ENCODE peak calls at places on chromosomes 11 and 22, in ten cellular contexts. R, Q, V, M, P, Z, I, C, N and X are unnamed samples.

GRCh38 chr11:17890333-17890732 is 122.5 kb downstream of the SERGEF start:
- DNase-seq in R (no peak), Q (no peak), V (no peak), M (no peak), P (no peak), Z (no peak), I (no peak), C (no peak), N (no peak), X (no peak)

GRCh38 chr11:104028476-104028875 is 8.0 kb upstream of the DDI1 start:
- DNase-seq in R (no peak), Q (no peak), V (no peak), M (no peak), P (no peak), Z (no peak), I (no peak), C (no peak), N (no peak), X (no peak)

GRCh38 chr11:27438595-27438981 is 34.0 kb downstream of the LGR4 start:
- DNase-seq in R (no peak), Q (no peak), V (no peak), M (no peak), P (no peak), Z (no peak), I (no peak), C (no peak), N (no peak), X (no peak)

GRCh38 chr11:117407016-117407415 is 79.4 kb downstream of the CEP164 start:
- DNase-seq in R (no peak), Q (no peak), V (no peak), M (no peak), P (no peak), Z (no peak), I (peak), C (no peak), N (no peak), X (no peak)

GRCh38 chr11:17734986-17735822 is 623 bp downstream of the KCNC1 start:
- DNase-seq in R (peak), Q (no peak), V (peak), M (peak), P (peak), Z (peak), I (peak), C (peak), N (no peak), X (no peak)

GRCh38 chr11:72244317-72245231 is 598 bp upstream of the PHOX2A start:
- DNase-seq in R (no peak), Q (no peak), V (no peak), M (no peak), P (no peak), Z (no peak), I (no peak), C (no peak), N (no peak), X (no peak)

GRCh38 chr22:22235564-22235963 is 9.0 kb upstream of the VPREB1 start:
- DNase-seq in R (no peak), Q (no peak), V (peak), M (peak), P (no peak), Z (no peak), I (no peak), C (no peak), N (peak), X (no peak)

GRCh38 chr11:58784995-58785394 is 53.3 kb upstream of the GLYAT start:
- DNase-seq in R (no peak), Q (no peak), V (no peak), M (no peak), P (no peak), Z (no peak), I (no peak), C (no peak), N (no peak), X (no peak)

GRCh38 chr11:70381350-70381749 is 17.0 kb upstream of the CTTN start:
- DNase-seq in R (no peak), Q (no peak), V (no peak), M (no peak), P (no peak), Z (no peak), I (peak), C (no peak), N (no peak), X (no peak)

GRCh38 chr11:60345489-60345888 is 18.4 kb downstream of the MS4A6E start:
- DNase-seq in R (no peak), Q (no peak), V (peak), M (no peak), P (peak), Z (no peak), I (no peak), C (peak), N (no peak), X (no peak)

GRCh38 chr11:72078477-72078876 is 1.9 kb downstream of the NUMA1 start:
- DNase-seq in R (no peak), Q (no peak), V (no peak), M (no peak), P (no peak), Z (no peak), I (no peak), C (no peak), N (no peak), X (no peak)

GRCh38 chr11:31643831-31644230 is 134.3 kb downstream of the ELP4 start:
- DNase-seq in R (no peak), Q (no peak), V (peak), M (no peak), P (no peak), Z (no peak), I (no peak), C (no peak), N (no peak), X (no peak)

GRCh38 chr22:24841261-24841660 is 35.2 kb downstream of the SGSM1 start:
- DNase-seq in R (peak), Q (no peak), V (no peak), M (no peak), P (peak), Z (no peak), I (peak), C (no peak), N (no peak), X (no peak)

GRCh38 chr11:109486129-109486528 is 64.1 kb downstream of the C11orf87 start:
- DNase-seq in R (no peak), Q (no peak), V (no peak), M (no peak), P (no peak), Z (no peak), I (no peak), C (no peak), N (no peak), X (no peak)

GRCh38 chr11:86805873-86806310 is 5.5 kb downstream of the PRSS23 start:
- DNase-seq in R (no peak), Q (no peak), V (peak), M (no peak), P (no peak), Z (no peak), I (no peak), C (no peak), N (no peak), X (no peak)

GRCh38 chr11:32870676-32871075 is 21.9 kb upstream of the QSER1 start:
- DNase-seq in R (no peak), Q (no peak), V (no peak), M (peak), P (no peak), Z (no peak), I (no peak), C (no peak), N (no peak), X (no peak)

GRCh38 chr11:24372491-24372890 is 124.4 kb upstream of the LUZP2 start:
- DNase-seq in R (no peak), Q (no peak), V (no peak), M (no peak), P (no peak), Z (no peak), I (no peak), C (no peak), N (no peak), X (no peak)

DNA sequence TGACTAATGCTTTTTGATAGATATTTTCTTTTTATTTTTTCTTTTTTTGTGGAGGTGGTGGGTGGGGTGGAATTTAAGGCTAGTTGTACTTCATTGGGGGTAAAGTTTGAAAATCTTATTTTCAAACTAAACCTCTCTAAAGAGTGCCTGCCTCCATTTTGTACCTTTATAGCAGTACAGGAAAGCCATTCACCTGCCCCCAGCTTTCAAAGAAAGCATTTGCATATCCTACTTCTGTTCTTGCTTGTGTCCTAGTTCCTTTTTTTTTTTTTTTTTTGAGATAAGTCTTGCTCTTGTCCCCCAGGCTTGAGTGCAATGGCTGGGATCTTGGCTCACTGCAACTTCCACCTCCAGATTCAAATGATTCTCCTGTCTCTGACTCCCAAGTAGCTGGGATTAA is 766.2 kb upstream of the LRRC4C start:
- DNase-seq in R (no peak), Q (no peak), V (no peak), M (no peak), P (no peak), Z (no peak), I (no peak), C (no peak), N (no peak), X (no peak)
- TF ChIP-seq POLR2AphosphoS5 in R (no peak), Q (no peak), V (no peak), M (no peak), P (no peak), Z (no peak), I (no peak), C (no peak), N (no peak), X (no peak)

GRCh38 chr11:111925953-111926352 is 7.2 kb downstream of the C11orf52 start:
- DNase-seq in R (no peak), Q (no peak), V (no peak), M (no peak), P (no peak), Z (no peak), I (peak), C (peak), N (no peak), X (no peak)

GRCh38 chr11:111923951-111924350 is 5.2 kb downstream of the C11orf52 start:
- DNase-seq in R (no peak), Q (no peak), V (no peak), M (no peak), P (no peak), Z (no peak), I (peak), C (no peak), N (no peak), X (no peak)

GRCh38 chr11:111923351-111923788 is 4.7 kb downstream of the C11orf52 start:
- DNase-seq in R (no peak), Q (no peak), V (peak), M (no peak), P (no peak), Z (no peak), I (peak), C (no peak), N (no peak), X (no peak)

GRCh38 chr11:111920908-111921307 is 2.2 kb downstream of the C11orf52 start:
- DNase-seq in R (no peak), Q (no peak), V (no peak), M (no peak), P (no peak), Z (no peak), I (no peak), C (no peak), N (no peak), X (no peak)

DNA sequence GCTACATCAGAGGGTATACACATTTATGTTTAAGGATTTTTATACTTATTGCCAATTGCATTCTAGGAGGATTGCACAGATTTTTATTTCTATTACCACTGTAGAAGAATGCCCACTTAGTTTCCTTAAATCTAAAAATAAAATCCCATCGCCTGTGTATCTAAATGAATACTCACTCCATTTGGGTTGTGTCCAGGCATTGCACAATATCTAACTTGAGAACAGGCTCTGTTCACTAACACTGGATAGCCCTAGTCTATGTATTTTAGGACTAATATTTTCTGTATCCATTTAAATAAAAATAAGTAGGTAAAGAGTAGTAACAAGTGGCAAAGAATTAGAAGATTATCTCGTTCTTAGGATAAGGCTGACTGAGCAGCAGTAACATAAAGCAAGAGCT is 4.1 kb downstream of the C11orf52 start:
- DNase-seq in R (peak), Q (no peak), V (peak), M (no peak), P (peak), Z (no peak), I (peak), C (no peak), N (no peak), X (no peak)
- H3K4me3 ChIP-seq in R (no peak), Q (no peak), V (no peak), M (no peak), P (no peak), Z (peak), I (no peak), C (no peak), N (no peak), X (peak)

DNA sequence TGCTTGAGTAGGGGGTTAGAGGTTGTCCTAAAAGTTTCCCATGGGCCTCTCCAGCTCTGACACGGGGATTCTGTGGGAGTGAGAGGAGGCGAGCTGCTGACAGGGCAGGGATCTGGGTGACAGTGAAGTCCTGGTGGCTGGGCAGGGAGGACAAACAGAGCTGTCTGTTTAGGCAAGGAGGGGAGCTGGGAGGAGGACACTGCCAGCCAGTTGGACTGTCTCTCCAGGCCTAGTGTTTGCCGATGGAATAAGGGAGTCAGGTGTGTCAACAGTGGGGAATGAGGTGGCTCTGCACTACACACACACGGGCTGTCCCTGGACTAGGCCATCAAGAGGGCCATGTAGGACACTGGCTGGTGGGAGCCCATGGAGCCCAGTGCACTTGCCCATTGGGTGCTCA is 20.6 kb upstream of the SYT7 start:
- DNase-seq in R (peak), Q (no peak), V (no peak), M (no peak), P (no peak), Z (peak), I (no peak), C (no peak), N (no peak), X (no peak)
- TF ChIP-seq POLR2AphosphoS5 in R (peak), Q (no peak), V (no peak), M (no peak), P (no peak), Z (no peak), I (no peak), C (no peak), N (no peak), X (no peak)

GRCh38 chr11:64037027-64037633 is 1.4 kb downstream of the FLRT1 start:
- DNase-seq in R (no peak), Q (no peak), V (no peak), M (no peak), P (no peak), Z (no peak), I (no peak), C (no peak), N (no peak), X (no peak)

GRCh38 chr11:64035081-64035524 is 628 bp upstream of the FLRT1 start:
- DNase-seq in R (no peak), Q (no peak), V (no peak), M (no peak), P (no peak), Z (no peak), I (no peak), C (no peak), N (no peak), X (no peak)

GRCh38 chr11:64035581-64035980 is at the start of gene FLRT1:
- DNase-seq in R (no peak), Q (no peak), V (no peak), M (peak), P (no peak), Z (no peak), I (no peak), C (no peak), N (no peak), X (no peak)

GRCh38 chr11:64034411-64034811 is 1.3 kb upstream of the FLRT1 start:
- DNase-seq in R (no peak), Q (no peak), V (no peak), M (peak), P (no peak), Z (no peak), I (no peak), C (no peak), N (no peak), X (no peak)

GRCh38 chr11:64036081-64037026 is 623 bp downstream of the FLRT1 start:
- DNase-seq in R (no peak), Q (no peak), V (no peak), M (peak), P (no peak), Z (no peak), I (peak), C (no peak), N (no peak), X (no peak)
- H3K4me3 ChIP-seq in R (peak), Q (peak), V (peak), M (no peak), P (peak), Z (peak), I (peak), C (peak), N (peak), X (peak)

DNA sequence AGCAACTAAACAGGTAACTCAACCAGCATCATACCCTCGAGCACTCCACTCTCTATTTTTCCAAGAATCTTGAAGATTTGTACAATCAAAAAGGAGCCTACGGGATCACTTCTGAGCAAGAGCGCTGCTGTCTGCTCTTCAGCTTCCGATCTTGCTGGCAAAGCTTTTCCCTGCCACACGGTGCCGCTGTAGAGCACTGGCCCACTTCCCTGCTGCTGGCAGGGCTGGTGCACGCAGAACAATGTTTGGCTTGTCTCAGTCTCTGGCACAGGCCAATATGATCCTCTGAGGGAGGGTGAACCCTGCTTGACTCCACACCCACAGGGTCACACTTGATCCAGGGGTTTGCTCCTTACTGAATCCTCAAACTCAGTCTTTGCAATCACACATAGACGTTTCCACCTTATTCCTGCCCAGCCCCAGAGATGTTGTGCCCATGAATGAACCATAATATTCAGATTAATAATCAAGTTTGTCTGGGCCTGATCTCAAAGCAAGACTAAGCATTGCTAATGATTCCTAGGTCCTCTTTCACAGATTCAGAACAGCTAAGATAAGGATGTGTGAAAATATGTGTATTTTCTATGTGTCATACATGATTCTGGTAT is 536.6 kb downstream of the SOX6 start:
- DNase-seq in R (peak), Q (peak), V (peak), M (peak), P (peak), Z (peak), I (peak), C (peak), N (peak), X (no peak)
- TF ChIP-seq POLR2AphosphoS5 in R (peak), Q (no peak), V (no peak), M (no peak), P (no peak), Z (peak), I (peak), C (no peak), N (no peak), X (no peak)

GRCh38 chr11:13279487-13279834 is 1.9 kb downstream of the BMAL1 start:
- DNase-seq in R (no peak), Q (no peak), V (no peak), M (no peak), P (no peak), Z (no peak), I (no peak), C (no peak), N (no peak), X (no peak)

GRCh38 chr11:13278620-13279486 is 1.3 kb downstream of the BMAL1 start:
- DNase-seq in R (no peak), Q (no peak), V (peak), M (no peak), P (no peak), Z (no peak), I (no peak), C (peak), N (no peak), X (no peak)

GRCh38 chr11:13277719-13278619 is at the start of gene BMAL1:
- DNase-seq in R (peak), Q (peak), V (no peak), M (no peak), P (peak), Z (peak), I (peak), C (peak), N (no peak), X (no peak)

GRCh38 chr11:13276454-13276851 is 1.1 kb upstream of the BMAL1 start:
- DNase-seq in R (no peak), Q (no peak), V (no peak), M (no peak), P (no peak), Z (no peak), I (no peak), C (no peak), N (no peak), X (no peak)

DNA sequence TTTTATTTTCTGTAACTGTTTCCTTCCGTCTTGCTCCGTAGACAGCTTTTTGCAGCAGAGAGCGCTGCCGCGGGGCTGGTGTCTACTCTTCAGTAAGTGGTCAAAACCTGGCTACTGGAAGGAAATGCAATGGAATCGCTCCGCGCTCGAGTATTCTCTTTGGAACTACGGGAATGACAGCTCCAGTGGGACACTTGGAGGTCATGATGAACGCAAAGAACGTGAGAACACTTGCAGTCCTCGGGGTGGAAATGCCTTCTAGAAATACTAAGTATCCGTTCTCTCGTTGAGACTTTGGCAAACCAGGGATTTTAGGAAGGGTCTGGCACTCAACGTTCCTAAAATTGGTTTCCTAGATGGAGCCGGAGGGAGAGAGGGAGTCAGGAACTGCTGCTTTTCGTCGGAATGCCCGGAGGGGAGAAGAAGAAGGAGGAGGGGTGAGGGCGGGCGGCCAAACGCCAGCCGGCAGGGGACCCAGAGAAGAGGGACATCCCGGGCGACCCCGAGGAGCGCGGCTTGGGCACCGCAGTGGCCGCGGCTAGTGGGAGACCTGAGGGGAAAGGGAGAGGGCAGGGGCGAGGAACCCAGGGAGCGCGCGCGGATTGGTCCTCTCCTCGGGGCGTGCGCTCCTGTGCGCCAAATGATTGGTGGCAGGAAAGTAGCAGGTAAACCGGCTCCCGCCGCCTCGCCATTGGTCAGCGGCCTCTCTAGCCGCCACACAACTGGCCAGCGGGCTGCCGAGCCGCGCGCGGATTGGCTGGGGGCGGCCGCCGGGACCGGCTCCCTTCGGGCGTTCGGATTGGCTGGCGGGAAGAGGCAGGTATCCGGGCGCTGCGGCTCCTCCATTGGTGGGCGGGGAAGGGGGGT is 505 bp upstream of the BMAL1 start:
- DNase-seq in R (peak), Q (peak), V (peak), M (peak), P (peak), Z (peak), I (peak), C (peak), N (peak), X (no peak)
- H3K4me3 ChIP-seq in R (peak), Q (peak), V (peak), M (peak), P (peak), Z (peak), I (peak), C (peak), N (peak), X (peak)

GRCh38 chr11:65442952-65443351 is 20.4 kb downstream of the NEAT1 start:
- DNase-seq in R (peak), Q (no peak), V (peak), M (no peak), P (no peak), Z (no peak), I (no peak), C (no peak), N (no peak), X (no peak)
- TF ChIP-seq POLR2AphosphoS5 in R (no peak), Q (no peak), V (no peak), M (peak), P (peak), Z (peak), I (peak), C (no peak), N (no peak), X (no peak)

GRCh38 chr22:19285831-19286230 is 5.7 kb downstream of the CLTCL1 start:
- DNase-seq in R (no peak), Q (no peak), V (no peak), M (no peak), P (no peak), Z (no peak), I (no peak), C (no peak), N (no peak), X (no peak)
- H3K4me3 ChIP-seq in R (no peak), Q (no peak), V (no peak), M (no peak), P (no peak), Z (no peak), I (no peak), C (no peak), N (no peak), X (no peak)